ENCODE peak calls at places on chromosomes 5 and 9, in four cellular contexts. F is WTC11, W is H1, Y is K562. N is an unnamed sample.

GRCh38 chr9:93929231-93929630 is 25.9 kb downstream of the BARX1 start:
- DNase-seq in F (no peak), W (no peak), Y (no peak), N (no peak)

GRCh38 chr9:136643596-136644342 is 18.9 kb upstream of the EGFL7 start:
- DNase-seq in Y (no peak), W (peak; percentile 43), F (no peak), N (no peak)

GRCh38 chr9:1087120-1087881 is 37.1 kb downstream of the DMRT2 start:
- DNase-seq in F (no peak), Y (no peak), W (no peak), N (no peak)

GRCh38 chr5:17808566-17808965 is 174.3 kb downstream of the TAF11L14 start:
- DNase-seq in F (no peak), W (no peak), Y (no peak), N (no peak)

GRCh38 chr9:7123743-7124142 is 366.0 kb downstream of the KDM4C start:
- DNase-seq in F (no peak), Y (no peak), W (no peak), N (no peak)

GRCh38 chr5:93092349-93093105 is 488.5 kb downstream of the NR2F1-AS1 start:
- DNase-seq in Y (no peak), F (no peak), W (no peak), N (no peak)

GRCh38 chr9:81653240-81653639 is 36.1 kb downstream of the TLE1 start:
- DNase-seq in W (no peak), F (no peak), Y (no peak), N (no peak)

GRCh38 chr9:77183581-77183980 is 6.2 kb downstream of the VPS13A start:
- DNase-seq in F (no peak), Y (no peak), W (no peak), N (no peak)

GRCh38 chr5:12095808-12096281 is 191.6 kb upstream of the CTNND2 start:
- DNase-seq in F (no peak), Y (no peak), W (no peak), N (no peak)

GRCh38 chr9:124300312-124300711 is 42.6 kb downstream of the NEK6 start:
- DNase-seq in Y (no peak), F (no peak), W (no peak), N (no peak)

GRCh38 chr9:3480353-3480655 is 45.5 kb downstream of the RFX3 start:
- DNase-seq in Y (no peak), W (no peak), F (no peak), N (no peak)

GRCh38 chr5:15431923-15432322 is 68.1 kb upstream of the FBXL7 start:
- DNase-seq in W (no peak), Y (no peak), F (no peak), N (no peak)

GRCh38 chr9:132672413-132672690 is 2.1 kb downstream of the GTF3C4 start:
- DNase-seq in Y (no peak), F (no peak), W (no peak), N (no peak)
- TF ChIP-seq TEAD4 in Y (no peak), F (no peak), W (peak; percentile 44), N (no peak)

GRCh38 chr5:133757396-133757795 is 145.1 kb upstream of the FSTL4 start:
- DNase-seq in F (no peak), W (no peak), Y (no peak), N (no peak)
- TF ChIP-seq TEAD4 in F (no peak), W (no peak), Y (no peak), N (no peak)

GRCh38 chr9:115775669-115776068 is 377.9 kb upstream of the PAPPA start:
- DNase-seq in F (no peak), Y (no peak), W (no peak), N (no peak)
- TF ChIP-seq TEAD4 in F (no peak), Y (no peak), W (no peak), N (no peak)

DNA sequence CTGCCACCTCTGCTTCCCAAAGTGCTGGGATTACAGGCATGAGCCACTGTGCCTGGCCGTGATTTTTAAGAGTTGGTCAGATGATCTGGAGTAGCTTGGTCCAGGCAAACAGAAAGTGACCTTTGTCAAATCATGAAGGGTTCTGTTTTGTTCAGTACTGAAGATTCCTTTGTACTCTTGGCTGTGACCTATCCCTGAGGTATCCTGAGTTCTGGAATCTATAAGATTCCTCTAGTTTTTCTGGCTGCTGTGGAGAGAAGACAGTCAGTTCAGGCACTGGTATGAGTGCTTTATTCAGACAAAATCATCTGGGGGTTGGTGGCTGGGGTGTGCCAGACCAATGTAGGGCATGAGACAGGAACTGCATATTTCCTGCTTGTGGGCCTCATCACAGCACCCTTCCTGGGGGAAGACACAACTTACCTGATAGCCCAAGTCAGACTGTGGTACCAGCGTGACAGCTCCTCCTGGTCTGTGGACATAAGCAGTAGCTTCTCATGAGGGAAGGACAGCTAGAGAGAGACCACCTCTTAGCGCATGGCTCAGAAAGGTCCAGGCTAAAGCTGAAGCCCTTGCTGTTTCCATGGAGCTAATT is 3.1 kb downstream of the ARHGEF39 start:
- DNase-seq in Y (no peak), F (no peak), W (no peak), N (no peak)
- TF ChIP-seq TEAD4 in Y (no peak), F (no peak), W (no peak), N (no peak)

N was measured in SK-N-SH.